ENCODE peak calls at places on chromosome 1, in seven cellular contexts. One of them, this sample, is unnamed.

GRCh38 chr1:205543351-205544305 is 39.2 kb downstream of the CDK18 start:
- DNase-seq in iPS-NIHi11: peak; percentile 78
- DNase-seq in caudate nucleus: peak; percentile 78
- DNase-seq in A549: no peak
- DNase-seq in GM04503: peak; percentile 51
- DNase-seq in astrocyte of the spinal cord: peak; percentile 77
- DNase-seq in DMS153: peak; percentile 87
- DNase-seq in this sample: no peak

GRCh38 chr1:10856253-10856683 is 59.8 kb upstream of the CASZ1 start:
- DNase-seq in iPS-NIHi11: no peak
- DNase-seq in caudate nucleus: no peak
- DNase-seq in A549: no peak
- DNase-seq in GM04503: no peak
- DNase-seq in astrocyte of the spinal cord: no peak
- DNase-seq in DMS153: no peak
- DNase-seq in this sample: no peak

GRCh38 chr1:115911298-115911697 is 65.0 kb upstream of the SLC22A15 start:
- DNase-seq in iPS-NIHi11: peak; percentile 29
- DNase-seq in caudate nucleus: no peak
- DNase-seq in A549: no peak
- DNase-seq in GM04503: no peak
- DNase-seq in astrocyte of the spinal cord: no peak
- DNase-seq in DMS153: peak; percentile 8
- DNase-seq in this sample: no peak

GRCh38 chr1:154752273-154753030 is 117.6 kb downstream of the KCNN3 start:
- DNase-seq in iPS-NIHi11: no peak
- DNase-seq in caudate nucleus: no peak
- DNase-seq in A549: no peak
- DNase-seq in GM04503: no peak
- DNase-seq in astrocyte of the spinal cord: no peak
- DNase-seq in DMS153: no peak
- DNase-seq in this sample: no peak

GRCh38 chr1:82931051-82931450 is 1067.9 kb downstream of the TTLL7 start:
- DNase-seq in iPS-NIHi11: no peak
- DNase-seq in caudate nucleus: no peak
- DNase-seq in A549: no peak
- DNase-seq in GM04503: no peak
- DNase-seq in astrocyte of the spinal cord: no peak
- DNase-seq in DMS153: peak; percentile 68
- DNase-seq in this sample: no peak

GRCh38 chr1:225981714-225982113 is 17.4 kb downstream of the SDE2 start:
- DNase-seq in iPS-NIHi11: no peak
- DNase-seq in caudate nucleus: no peak
- DNase-seq in A549: no peak
- DNase-seq in GM04503: no peak
- DNase-seq in astrocyte of the spinal cord: no peak
- DNase-seq in DMS153: no peak
- DNase-seq in this sample: no peak

GRCh38 chr1:99606306-99606705 is 39.6 kb upstream of the PALMD start:
- DNase-seq in iPS-NIHi11: no peak
- DNase-seq in caudate nucleus: no peak
- DNase-seq in A549: no peak
- DNase-seq in GM04503: no peak
- DNase-seq in astrocyte of the spinal cord: no peak
- DNase-seq in DMS153: no peak
- DNase-seq in this sample: no peak

GRCh38 chr1:118185083-118185899 is at the start of gene SPAG17:
- DNase-seq in iPS-NIHi11: peak; percentile 83
- DNase-seq in caudate nucleus: peak; percentile 57
- DNase-seq in A549: peak; percentile 4
- DNase-seq in GM04503: no peak
- DNase-seq in astrocyte of the spinal cord: peak; percentile 40
- DNase-seq in DMS153: no peak
- DNase-seq in this sample: no peak

GRCh38 chr1:116404699-116405098 is 31.7 kb downstream of the ATP1A1 start:
- DNase-seq in iPS-NIHi11: no peak
- DNase-seq in caudate nucleus: no peak
- DNase-seq in A549: no peak
- DNase-seq in GM04503: no peak
- DNase-seq in astrocyte of the spinal cord: no peak
- DNase-seq in DMS153: no peak
- DNase-seq in this sample: no peak

GRCh38 chr1:106465666-106466065 is 590.8 kb upstream of the PRMT6 start:
- DNase-seq in iPS-NIHi11: no peak
- DNase-seq in caudate nucleus: no peak
- DNase-seq in A549: no peak
- DNase-seq in GM04503: peak; percentile 3
- DNase-seq in astrocyte of the spinal cord: peak; percentile 1
- DNase-seq in DMS153: no peak
- DNase-seq in this sample: no peak

GRCh38 chr1:158962983-158963382 is 31.6 kb downstream of the PYHIN1 start:
- DNase-seq in iPS-NIHi11: no peak
- DNase-seq in caudate nucleus: no peak
- DNase-seq in A549: no peak
- DNase-seq in GM04503: no peak
- DNase-seq in astrocyte of the spinal cord: no peak
- DNase-seq in DMS153: no peak
- DNase-seq in this sample: no peak